ENCODE peak calls at places on chromosomes 3 and 15, in eight cellular contexts. One of them, this sample, is unnamed.

GRCh38 chr15:58077427-58077826 is 11.9 kb upstream of the ALDH1A2 start:
- DNase-seq in A549: no peak
- DNase-seq in NB4: no peak
- DNase-seq in sigmoid colon: no peak
- DNase-seq in MM.1S: peak
- DNase-seq in fibroblast of the aortic adventitia: no peak
- DNase-seq in AG09309: no peak
- DNase-seq in AG10803: no peak
- DNase-seq in this sample: no peak

GRCh38 chr3:56790016-56790950 is 11.5 kb downstream of the ARHGEF3 start:
- DNase-seq in AG10803: no peak
- DNase-seq in MM.1S: no peak
- DNase-seq in fibroblast of the aortic adventitia: no peak
- DNase-seq in A549: no peak
- DNase-seq in NB4: no peak
- DNase-seq in AG09309: no peak
- DNase-seq in sigmoid colon: peak
- DNase-seq in this sample: no peak

GRCh38 chr3:98329392-98330124 is 24.1 kb upstream of the OR5K4 start:
- DNase-seq in NB4: peak
- DNase-seq in MM.1S: peak
- DNase-seq in fibroblast of the aortic adventitia: peak
- DNase-seq in A549: peak
- DNase-seq in sigmoid colon: no peak
- DNase-seq in AG10803: peak
- DNase-seq in AG09309: peak
- DNase-seq in this sample: no peak

GRCh38 chr3:111326144-111326995 is 215.6 kb upstream of the CD96 start:
- DNase-seq in sigmoid colon: no peak
- DNase-seq in fibroblast of the aortic adventitia: peak
- DNase-seq in MM.1S: peak
- DNase-seq in AG09309: peak
- DNase-seq in AG10803: peak
- DNase-seq in NB4: no peak
- DNase-seq in A549: no peak
- DNase-seq in this sample: no peak

GRCh38 chr3:38616111-38616510 is 33.4 kb downstream of the SCN5A start:
- DNase-seq in NB4: no peak
- DNase-seq in sigmoid colon: no peak
- DNase-seq in A549: no peak
- DNase-seq in AG10803: no peak
- DNase-seq in fibroblast of the aortic adventitia: no peak
- DNase-seq in MM.1S: no peak
- DNase-seq in AG09309: no peak
- DNase-seq in this sample: peak

GRCh38 chr3:101848326-101848725 is 988 bp upstream of the NFKBIZ start:
- DNase-seq in A549: no peak
- DNase-seq in AG09309: no peak
- DNase-seq in sigmoid colon: no peak
- DNase-seq in NB4: no peak
- DNase-seq in AG10803: no peak
- DNase-seq in MM.1S: no peak
- DNase-seq in fibroblast of the aortic adventitia: no peak
- DNase-seq in this sample: no peak

GRCh38 chr15:38453971-38454686 is at the start of gene FAM98B:
- DNase-seq in fibroblast of the aortic adventitia: peak
- DNase-seq in AG09309: peak
- DNase-seq in MM.1S: peak
- DNase-seq in AG10803: peak
- DNase-seq in A549: peak
- DNase-seq in NB4: peak
- DNase-seq in sigmoid colon: peak
- DNase-seq in this sample: peak

GRCh38 chr3:30894521-30895289 is at the start of gene GADL1:
- DNase-seq in AG10803: peak
- DNase-seq in AG09309: no peak
- DNase-seq in MM.1S: no peak
- DNase-seq in NB4: peak
- DNase-seq in sigmoid colon: peak
- DNase-seq in A549: peak
- DNase-seq in fibroblast of the aortic adventitia: no peak
- DNase-seq in this sample: peak

GRCh38 chr3:119099785-119100184 is 46.2 kb upstream of the TEX55 start:
- DNase-seq in sigmoid colon: no peak
- DNase-seq in A549: no peak
- DNase-seq in NB4: no peak
- DNase-seq in AG09309: no peak
- DNase-seq in AG10803: peak
- DNase-seq in MM.1S: no peak
- DNase-seq in fibroblast of the aortic adventitia: no peak
- DNase-seq in this sample: no peak

GRCh38 chr3:119104031-119104430 is 41.9 kb upstream of the TEX55 start:
- DNase-seq in NB4: no peak
- DNase-seq in fibroblast of the aortic adventitia: no peak
- DNase-seq in MM.1S: no peak
- DNase-seq in sigmoid colon: no peak
- DNase-seq in AG10803: no peak
- DNase-seq in AG09309: no peak
- DNase-seq in A549: no peak
- DNase-seq in this sample: no peak

GRCh38 chr3:119098006-119098405 is 48.0 kb upstream of the TEX55 start:
- DNase-seq in AG09309: no peak
- DNase-seq in NB4: no peak
- DNase-seq in MM.1S: no peak
- DNase-seq in sigmoid colon: no peak
- DNase-seq in fibroblast of the aortic adventitia: no peak
- DNase-seq in AG10803: no peak
- DNase-seq in A549: no peak
- DNase-seq in this sample: no peak

GRCh38 chr3:119098620-119099222 is 47.2 kb upstream of the TEX55 start:
- DNase-seq in A549: peak
- DNase-seq in AG10803: peak
- DNase-seq in AG09309: peak
- DNase-seq in fibroblast of the aortic adventitia: peak
- DNase-seq in sigmoid colon: no peak
- DNase-seq in NB4: peak
- DNase-seq in MM.1S: peak
- DNase-seq in this sample: no peak
- TF ChIP-seq CTCF in A549: peak
- TF ChIP-seq CTCF in AG10803: peak
- TF ChIP-seq CTCF in AG09309: peak
- TF ChIP-seq CTCF in fibroblast of the aortic adventitia: peak
- TF ChIP-seq CTCF in sigmoid colon: peak
- TF ChIP-seq CTCF in NB4: peak
- TF ChIP-seq CTCF in MM.1S: peak
- TF ChIP-seq CTCF in this sample: peak

DNA sequence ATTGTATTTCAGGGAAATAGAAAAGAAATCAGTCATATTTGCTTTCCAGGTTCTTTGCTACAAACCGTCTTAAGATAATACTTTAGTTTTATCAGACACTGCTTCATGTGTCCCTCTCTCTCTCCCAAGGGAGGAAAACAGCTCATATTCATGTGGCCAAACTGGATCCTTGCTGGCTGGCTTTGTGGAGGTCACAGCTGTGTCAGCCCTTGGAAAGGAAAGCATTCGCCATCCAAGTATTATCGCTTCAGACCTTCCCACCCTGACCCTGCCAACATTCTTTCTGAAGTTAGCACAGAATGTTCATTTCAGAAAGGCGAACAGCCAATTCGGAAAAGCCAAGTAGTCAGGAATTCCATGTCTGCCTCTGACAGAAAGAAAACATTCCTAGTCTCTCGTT is 213.7 kb downstream of the FEZF2 start:
- DNase-seq in fibroblast of the aortic adventitia: peak
- DNase-seq in NB4: no peak
- DNase-seq in AG10803: peak
- DNase-seq in sigmoid colon: peak
- DNase-seq in AG09309: no peak
- DNase-seq in MM.1S: no peak
- DNase-seq in A549: no peak
- DNase-seq in this sample: no peak
- TF ChIP-seq CTCF in fibroblast of the aortic adventitia: no peak
- TF ChIP-seq CTCF in NB4: no peak
- TF ChIP-seq CTCF in AG10803: no peak
- TF ChIP-seq CTCF in sigmoid colon: no peak
- TF ChIP-seq CTCF in AG09309: no peak
- TF ChIP-seq CTCF in MM.1S: no peak
- TF ChIP-seq CTCF in A549: no peak
- TF ChIP-seq CTCF in this sample: no peak

GRCh38 chr3:47004369-47005211 is 25.1 kb downstream of the NBEAL2 start:
- DNase-seq in fibroblast of the aortic adventitia: no peak
- DNase-seq in sigmoid colon: peak
- DNase-seq in A549: no peak
- DNase-seq in NB4: no peak
- DNase-seq in AG10803: no peak
- DNase-seq in AG09309: no peak
- DNase-seq in MM.1S: no peak
- DNase-seq in this sample: peak
- TF ChIP-seq CTCF in fibroblast of the aortic adventitia: no peak
- TF ChIP-seq CTCF in sigmoid colon: no peak
- TF ChIP-seq CTCF in A549: no peak
- TF ChIP-seq CTCF in NB4: no peak
- TF ChIP-seq CTCF in AG10803: no peak
- TF ChIP-seq CTCF in AG09309: no peak
- TF ChIP-seq CTCF in MM.1S: no peak
- TF ChIP-seq CTCF in this sample: no peak

DNA sequence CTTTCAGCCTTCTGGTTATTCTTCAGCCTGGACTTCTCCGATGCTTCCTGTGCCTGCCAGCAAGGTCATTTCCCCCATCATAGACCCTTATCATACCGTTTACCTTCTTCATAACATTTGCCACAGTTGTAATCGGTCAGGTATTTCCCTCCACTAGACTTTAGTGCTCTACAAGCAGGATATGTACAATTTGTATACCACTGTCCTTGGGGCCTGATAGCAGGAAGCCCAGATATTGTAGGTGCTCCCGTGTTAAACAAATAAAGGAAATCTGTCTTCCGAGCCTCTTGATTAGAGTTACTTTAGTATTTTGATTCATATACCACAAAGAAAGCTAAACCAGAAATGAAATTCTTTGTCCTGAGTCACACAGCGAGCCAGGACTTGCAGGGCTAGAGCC is 35.8 kb upstream of the CMTM7 start:
- DNase-seq in AG09309: no peak
- DNase-seq in A549: no peak
- DNase-seq in sigmoid colon: no peak
- DNase-seq in AG10803: no peak
- DNase-seq in fibroblast of the aortic adventitia: no peak
- DNase-seq in MM.1S: no peak
- DNase-seq in NB4: no peak
- DNase-seq in this sample: no peak
- TF ChIP-seq CTCF in AG09309: no peak
- TF ChIP-seq CTCF in A549: no peak
- TF ChIP-seq CTCF in sigmoid colon: no peak
- TF ChIP-seq CTCF in AG10803: no peak
- TF ChIP-seq CTCF in fibroblast of the aortic adventitia: no peak
- TF ChIP-seq CTCF in MM.1S: no peak
- TF ChIP-seq CTCF in NB4: no peak
- TF ChIP-seq CTCF in this sample: no peak

DNA sequence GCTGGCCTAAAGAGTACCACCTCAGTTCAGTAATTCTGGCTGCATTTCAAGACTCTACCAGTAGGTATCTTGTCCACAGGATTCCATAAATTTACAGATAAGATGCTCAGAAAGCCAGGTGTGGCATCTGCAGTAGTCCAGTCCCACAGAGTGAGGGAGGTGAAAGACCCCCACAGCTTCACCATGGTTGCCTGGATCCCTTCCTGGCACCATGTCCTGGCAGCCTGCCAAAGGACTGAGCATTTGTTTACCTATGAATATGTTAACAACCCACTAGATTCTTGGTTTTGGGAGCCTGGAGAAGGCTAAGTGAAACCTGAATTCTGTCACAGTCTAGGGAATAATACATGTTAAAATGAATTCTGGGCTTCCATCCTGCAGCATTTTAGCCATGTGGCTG is 14.9 kb downstream of the CHST2 start:
- DNase-seq in A549: no peak
- DNase-seq in sigmoid colon: no peak
- DNase-seq in fibroblast of the aortic adventitia: peak
- DNase-seq in AG09309: no peak
- DNase-seq in AG10803: no peak
- DNase-seq in NB4: no peak
- DNase-seq in MM.1S: no peak
- DNase-seq in this sample: no peak
- TF ChIP-seq CTCF in A549: no peak
- TF ChIP-seq CTCF in sigmoid colon: no peak
- TF ChIP-seq CTCF in fibroblast of the aortic adventitia: no peak
- TF ChIP-seq CTCF in AG09309: no peak
- TF ChIP-seq CTCF in AG10803: no peak
- TF ChIP-seq CTCF in NB4: no peak
- TF ChIP-seq CTCF in MM.1S: no peak
- TF ChIP-seq CTCF in this sample: no peak

GRCh38 chr3:170899455-170899854 is 9.0 kb downstream of the EIF5A2 start:
- DNase-seq in AG09309: no peak
- DNase-seq in AG10803: no peak
- DNase-seq in fibroblast of the aortic adventitia: no peak
- DNase-seq in sigmoid colon: no peak
- DNase-seq in MM.1S: no peak
- DNase-seq in A549: no peak
- DNase-seq in NB4: no peak
- DNase-seq in this sample: no peak
- TF ChIP-seq CTCF in AG09309: no peak
- TF ChIP-seq CTCF in AG10803: no peak
- TF ChIP-seq CTCF in fibroblast of the aortic adventitia: no peak
- TF ChIP-seq CTCF in sigmoid colon: no peak
- TF ChIP-seq CTCF in MM.1S: no peak
- TF ChIP-seq CTCF in A549: no peak
- TF ChIP-seq CTCF in NB4: no peak
- TF ChIP-seq CTCF in this sample: no peak

DNA sequence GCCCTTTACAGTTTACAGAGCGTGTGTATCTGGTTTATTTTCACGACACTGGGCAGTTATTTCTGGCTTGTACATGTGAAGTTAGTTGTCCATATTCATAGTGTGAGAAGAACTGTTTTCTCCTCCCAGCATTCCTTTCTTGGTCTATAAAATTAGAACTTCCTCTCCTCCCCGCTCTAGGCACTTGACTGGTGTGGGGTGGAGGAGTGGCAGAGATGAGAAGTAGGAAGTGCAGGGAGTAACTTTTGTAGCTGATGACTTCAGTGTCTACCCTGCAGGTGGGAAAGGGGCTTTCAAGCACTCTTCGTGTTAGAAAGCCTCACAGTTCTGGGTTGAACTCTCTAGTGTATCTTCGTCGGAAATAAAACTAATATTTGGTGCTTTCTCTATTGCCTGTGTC is 13.4 kb downstream of the APOD start:
- DNase-seq in NB4: peak
- DNase-seq in fibroblast of the aortic adventitia: no peak
- DNase-seq in AG10803: no peak
- DNase-seq in sigmoid colon: no peak
- DNase-seq in A549: no peak
- DNase-seq in MM.1S: no peak
- DNase-seq in AG09309: no peak
- DNase-seq in this sample: no peak
- TF ChIP-seq CTCF in NB4: no peak
- TF ChIP-seq CTCF in fibroblast of the aortic adventitia: no peak
- TF ChIP-seq CTCF in AG10803: no peak
- TF ChIP-seq CTCF in sigmoid colon: no peak
- TF ChIP-seq CTCF in A549: no peak
- TF ChIP-seq CTCF in MM.1S: no peak
- TF ChIP-seq CTCF in AG09309: no peak
- TF ChIP-seq CTCF in this sample: no peak

This sample was measured in chondrocyte.